ENCODE peak calls at places on chromosomes 5 and 9, in seven cellular contexts. S is body of pancreas; P is HFF-Myc; N is mesothelial cell of epicardium; I is Right ventricle myocardium superior; V is GM12891; R is activated T-helper 9 cell treated with anti-CD3 and anti-CD28 coated beads, Interleukin-2, amount 50 U/mL, for 16 hours. H is an unnamed sample.
A peak's percentile ranks its signal among the peaks of the same experiment; 100 is the strongest.

GRCh38 chr5:151656311-151656710 is 30.4 kb downstream of the SPARC start:
- DNase-seq in S (no peak), P (no peak), N (no peak), I (no peak), V (no peak), R (no peak), H (no peak)

GRCh38 chr9:22208846-22209585 is 199.9 kb upstream of the CDKN2B start:
- DNase-seq in S (no peak), P (no peak), N (no peak), I (no peak), V (no peak), R (no peak), H (no peak)

GRCh38 chr9:136722969-136723356 is 10.6 kb downstream of the DIPK1B start:
- DNase-seq in S (peak; percentile 37), P (no peak), N (no peak), I (no peak), V (no peak), R (no peak), H (no peak)

GRCh38 chr5:103006921-103007320 is 113.0 kb downstream of the GIN1 start:
- DNase-seq in S (no peak), P (no peak), N (no peak), I (no peak), V (no peak), R (no peak), H (no peak)

GRCh38 chr9:125910286-125910685 is 163.1 kb downstream of the PBX3 start:
- DNase-seq in S (no peak), P (no peak), N (no peak), I (no peak), V (no peak), R (no peak), H (no peak)

GRCh38 chr5:125198270-125198974 is 452.0 kb upstream of the ZNF608 start:
- DNase-seq in S (peak; percentile 77), P (peak; percentile 95), N (peak; percentile 86), I (peak; percentile 77), V (no peak), R (no peak), H (peak; percentile 79)

GRCh38 chr5:133118741-133119140 is 66.9 kb downstream of the HSPA4 start:
- DNase-seq in S (no peak), P (no peak), N (no peak), I (no peak), V (no peak), R (no peak), H (no peak)

GRCh38 chr5:172830876-172831662 is 3.0 kb upstream of the ERGIC1 start:
- DNase-seq in S (no peak), P (no peak), N (no peak), I (no peak), V (no peak), R (no peak), H (peak; percentile 94)

GRCh38 chr5:66849803-66850202 is 253.6 kb downstream of the MAST4 start:
- DNase-seq in S (no peak), P (no peak), N (no peak), I (no peak), V (no peak), R (no peak), H (peak; percentile 60)

GRCh38 chr9:69176446-69177135 is 2.5 kb downstream of the TJP2 start:
- DNase-seq in S (no peak), P (no peak), N (no peak), I (no peak), V (no peak), R (no peak), H (no peak)

GRCh38 chr5:52878671-52879070 is 91.0 kb downstream of the ITGA1 start:
- DNase-seq in S (no peak), P (peak; percentile 35), N (no peak), I (no peak), V (no peak), R (no peak), H (no peak)

GRCh38 chr5:4095918-4096630 is 500.4 kb downstream of the IRX1 start:
- DNase-seq in S (no peak), P (no peak), N (no peak), I (no peak), V (no peak), R (no peak), H (no peak)

GRCh38 chr5:168851902-168852321 is 272.7 kb upstream of the PANK3 start:
- DNase-seq in S (no peak), P (peak; percentile 25), N (no peak), I (no peak), V (no peak), R (no peak), H (no peak)

GRCh38 chr9:85516976-85517637 is 224.6 kb downstream of the AGTPBP1 start:
- DNase-seq in S (no peak), P (no peak), N (no peak), I (no peak), V (no peak), R (no peak), H (no peak)

GRCh38 chr9:122218885-122219855 is 9.6 kb downstream of the LHX6 start:
- DNase-seq in S (no peak), P (no peak), N (no peak), I (no peak), V (no peak), R (no peak), H (no peak)

GRCh38 chr5:122831984-122832383 is 13.4 kb upstream of the SNX24 start:
- DNase-seq in S (no peak), P (no peak), N (no peak), I (no peak), V (no peak), R (no peak), H (no peak)

GRCh38 chr9:107007361-107007760 is 144.4 kb downstream of the ZNF462 start:
- DNase-seq in S (no peak), P (no peak), N (no peak), I (no peak), V (no peak), R (no peak), H (no peak)

GRCh38 chr5:61251874-61252642 is 80.0 kb upstream of the ZSWIM6 start:
- DNase-seq in S (no peak), P (no peak), N (no peak), I (no peak), V (no peak), R (no peak), H (no peak)

GRCh38 chr5:172178301-172179031 is 9.6 kb downstream of the STK10 start:
- DNase-seq in S (peak; percentile 58), P (no peak), N (no peak), I (no peak), V (no peak), R (peak; percentile 41), H (no peak)

GRCh38 chr9:127796225-127796813 is 6.4 kb upstream of the FPGS start:
- DNase-seq in S (peak; percentile 89), P (no peak), N (no peak), I (peak; percentile 59), V (no peak), R (no peak), H (no peak)

GRCh38 chr5:111173476-111173875 is 50.7 kb upstream of the CAMK4 start:
- DNase-seq in S (no peak), P (no peak), N (no peak), I (no peak), V (no peak), R (no peak), H (peak; percentile 2)

GRCh38 chr5:147369742-147370374 is 135.0 kb downstream of the STK32A start:
- DNase-seq in S (no peak), P (no peak), N (no peak), I (no peak), V (no peak), R (no peak), H (no peak)

GRCh38 chr9:37371565-37372464 is 50.7 kb upstream of the GRHPR start:
- DNase-seq in S (no peak), P (no peak), N (no peak), I (no peak), V (no peak), R (no peak), H (peak; percentile 41)

GRCh38 chr5:39093351-39093749 is 19.2 kb upstream of the RICTOR start:
- DNase-seq in S (no peak), P (no peak), N (no peak), I (no peak), V (no peak), R (no peak), H (no peak)

GRCh38 chr5:176545737-176546509 is 3.2 kb upstream of the CDHR2 start:
- DNase-seq in S (no peak), P (no peak), N (no peak), I (no peak), V (no peak), R (no peak), H (no peak)

GRCh38 chr5:134552301-134552700 is 26.8 kb downstream of the JADE2 start:
- DNase-seq in S (peak; percentile 85), P (no peak), N (no peak), I (peak; percentile 89), V (no peak), R (no peak), H (peak; percentile 83)

GRCh38 chr9:16139781-16140180 is 586.9 kb downstream of the CCDC171 start:
- DNase-seq in S (no peak), P (no peak), N (no peak), I (peak; percentile 54), V (no peak), R (no peak), H (peak; percentile 37)

GRCh38 chr5:135040331-135041144 is 6.5 kb upstream of the PITX1 start:
- DNase-seq in S (no peak), P (no peak), N (peak; percentile 57), I (no peak), V (no peak), R (no peak), H (no peak)

GRCh38 chr5:180875860-180876426 is 14.9 kb upstream of the ZFP62 start:
- DNase-seq in S (no peak), P (no peak), N (no peak), I (no peak), V (no peak), R (no peak), H (no peak)

GRCh38 chr5:3904584-3904983 is 309.0 kb downstream of the IRX1 start:
- DNase-seq in S (no peak), P (no peak), N (no peak), I (no peak), V (no peak), R (no peak), H (no peak)

GRCh38 chr5:83172655-83173054 is 95.3 kb downstream of the XRCC4 start:
- DNase-seq in S (no peak), P (no peak), N (no peak), I (no peak), V (no peak), R (no peak), H (no peak)

GRCh38 chr5:134466241-134467069 is 54.8 kb upstream of the CDKN2AIPNL start:
- DNase-seq in S (peak; percentile 100), P (peak; percentile 38), N (peak; percentile 71), I (peak; percentile 99), V (peak; percentile 51), R (peak; percentile 7), H (peak; percentile 94)

GRCh38 chr9:14238044-14238443 is 75.9 kb downstream of the NFIB start:
- DNase-seq in S (no peak), P (no peak), N (no peak), I (no peak), V (no peak), R (no peak), H (no peak)

GRCh38 chr9:17116400-17116837 is 18.4 kb upstream of the CNTLN start:
- DNase-seq in S (no peak), P (peak; percentile 29), N (no peak), I (no peak), V (no peak), R (no peak), H (no peak)

GRCh38 chr9:36945999-36946398 is 88.1 kb downstream of the PAX5 start:
- DNase-seq in S (no peak), P (no peak), N (no peak), I (no peak), V (no peak), R (no peak), H (no peak)

GRCh38 chr5:73908440-73908839 is 282.4 kb downstream of the ARHGEF28 start:
- DNase-seq in S (no peak), P (no peak), N (no peak), I (no peak), V (no peak), R (no peak), H (no peak)

GRCh38 chr9:99632349-99633038 is 189.2 kb upstream of the NR4A3 start:
- DNase-seq in S (no peak), P (no peak), N (no peak), I (no peak), V (no peak), R (no peak), H (no peak)

H was measured in skeletal muscle cell.